ENCODE peak calls at places on chromosomes 3 and 15, in four cellular contexts. A is ecto neural progenitor cell; W is naive thymus-derived CD4-positive, alpha-beta T cell; Q is H7. F is an unnamed sample.

GRCh38 chr3:84042717-84043116 is 916.1 kb upstream of the CADM2 start:
- DNase-seq in A (no peak), W (no peak), Q (no peak), F (no peak)

GRCh38 chr3:147394168-147394941 is 12.0 kb downstream of the ZIC4 start:
- DNase-seq in A (peak), W (no peak), Q (peak), F (no peak)

GRCh38 chr15:63596666-63597032 is 538 bp upstream of the FBXL22 start:
- DNase-seq in A (no peak), W (no peak), Q (no peak), F (no peak)

GRCh38 chr3:189637755-189638154 is 6.6 kb downstream of the TP63 start:
- DNase-seq in A (no peak), W (no peak), Q (no peak), F (no peak)

GRCh38 chr3:177928156-177928555 is 608.1 kb upstream of the KCNMB2 start:
- DNase-seq in A (no peak), W (no peak), Q (no peak), F (no peak)

GRCh38 chr3:190017575-190018288 is 103.0 kb downstream of the P3H2 start:
- DNase-seq in A (no peak), W (no peak), Q (no peak), F (no peak)

GRCh38 chr3:127820221-127820870 is 2.0 kb downstream of the MGLL start:
- DNase-seq in A (peak), W (no peak), Q (peak), F (peak)

GRCh38 chr15:85704021-85704420 is 90.7 kb downstream of the KLHL25 start:
- DNase-seq in A (no peak), W (no peak), Q (no peak), F (no peak)

GRCh38 chr15:68424754-68425390 is 7.1 kb downstream of the ITGA11 start:
- DNase-seq in A (no peak), W (no peak), Q (no peak), F (no peak)

GRCh38 chr3:25019506-25019905 is 408.6 kb upstream of the RARB start:
- DNase-seq in A (no peak), W (no peak), Q (no peak), F (no peak)

GRCh38 chr3:10992017-10992945 is at the start of gene SLC6A1:
- DNase-seq in A (peak), W (no peak), Q (peak), F (peak)

GRCh38 chr3:157123621-157124020 is 36.3 kb downstream of the CCNL1 start:
- DNase-seq in A (no peak), W (no peak), Q (no peak), F (no peak)